ENCODE peak calls at places on chromosomes 16 and 17, in eight cellular contexts. H is CD4-positive, alpha-beta T cell; F is effector CD8-positive, alpha-beta T cell; M is HS-5; U is AG10803; C is GM12865; B is Daoy; X is GM19239. K is an unnamed sample.

GRCh38 chr16:11233727-11234376 is 22.2 kb downstream of the SOCS1 start:
- DNase-seq in H (peak; percentile 37), U (no peak), B (peak; percentile 27), C (no peak), X (no peak), M (no peak), F (peak; percentile 22), K (peak; percentile 69)

GRCh38 chr16:10657925-10658324 is 36.8 kb downstream of the TEKT5 start:
- DNase-seq in F (no peak), C (no peak), M (no peak), H (no peak), X (no peak), U (no peak), B (no peak), K (no peak)

GRCh38 chr17:7836596-7837374 is 2.8 kb downstream of the KDM6B start:
- DNase-seq in B (peak; percentile 89), M (peak; percentile 86), H (peak; percentile 45), C (peak; percentile 93), F (peak; percentile 56), X (no peak), U (peak; percentile 88), K (peak; percentile 88)

GRCh38 chr16:3458852-3459361 is 15.4 kb downstream of the NAA60 start:
- DNase-seq in M (no peak), B (no peak), U (peak; percentile 28), C (peak; percentile 24), F (no peak), H (no peak), X (peak; percentile 77), K (peak; percentile 14)

GRCh38 chr17:67602974-67603373 is 114.8 kb upstream of the NOL11 start:
- DNase-seq in X (peak; percentile 56), C (peak; percentile 89), B (peak; percentile 24), U (peak; percentile 49), F (peak; percentile 13), H (peak; percentile 10), M (no peak), K (peak; percentile 43)

GRCh38 chr16:22813223-22813945 is 578 bp upstream of the HS3ST2 start:
- DNase-seq in C (peak; percentile 12), H (no peak), F (no peak), U (peak; percentile 23), X (peak; percentile 48), B (peak; percentile 71), M (no peak), K (no peak)

GRCh38 chr17:45127583-45128300 is 4.6 kb downstream of the PLCD3 start:
- DNase-seq in M (no peak), C (no peak), B (no peak), F (no peak), X (no peak), H (no peak), U (peak; percentile 60), K (no peak)

GRCh38 chr17:1043601-1044251 is 46.8 kb downstream of the TIMM22 start:
- DNase-seq in F (no peak), B (no peak), X (no peak), H (no peak), M (no peak), U (no peak), C (no peak), K (no peak)

GRCh38 chr17:53796642-53797041 is 26.1 kb upstream of the KIF2B start:
- DNase-seq in U (no peak), B (no peak), C (no peak), F (no peak), X (no peak), H (no peak), M (no peak), K (no peak)

GRCh38 chr16:89044394-89045180 is 49.1 kb upstream of the ACSF3 start:
- DNase-seq in F (no peak), C (no peak), X (no peak), H (no peak), B (no peak), M (no peak), U (no peak), K (no peak)

GRCh38 chr16:22782299-22782698 is 31.7 kb upstream of the HS3ST2 start:
- DNase-seq in B (no peak), X (no peak), C (no peak), M (no peak), H (no peak), U (no peak), F (no peak), K (no peak)

GRCh38 chr17:75506134-75506533 is 9.2 kb downstream of the CASKIN2 start:
- DNase-seq in X (no peak), B (no peak), M (no peak), U (no peak), C (no peak), H (no peak), F (no peak), K (no peak)

GRCh38 chr17:78891406-78892061 is 11.5 kb downstream of the CEP295NL start:
- DNase-seq in M (no peak), U (no peak), C (no peak), F (no peak), H (no peak), B (no peak), X (no peak), K (no peak)

GRCh38 chr16:17474037-17474436 is 3.3 kb upstream of the XYLT1 start:
- DNase-seq in U (no peak), M (no peak), H (no peak), C (no peak), F (no peak), X (no peak), B (no peak), K (no peak)

GRCh38 chr17:40448213-40448638 is 5.0 kb downstream of the IGFBP4 start:
- DNase-seq in U (no peak), C (no peak), M (no peak), B (no peak), X (no peak), F (no peak), H (no peak), K (no peak)

GRCh38 chr16:50627419-50627818 is 53.7 kb downstream of the SNX20 start:
- DNase-seq in X (peak; percentile 29), M (no peak), U (peak; percentile 54), H (peak; percentile 48), C (peak; percentile 45), B (peak; percentile 19), F (no peak), K (no peak)

GRCh38 chr16:85998178-85998867 is 99.4 kb downstream of the IRF8 start:
- DNase-seq in U (no peak), C (no peak), H (no peak), X (no peak), M (no peak), B (no peak), F (no peak), K (no peak)

GRCh38 chr16:85767569-85767968 is 16.7 kb upstream of the C16orf74 start:
- DNase-seq in X (no peak), B (peak; percentile 90), U (peak; percentile 91), F (no peak), H (no peak), C (no peak), M (peak; percentile 48), K (peak; percentile 86)

GRCh38 chr16:19168173-19169080 is at the start of gene SYT17:
- DNase-seq in H (no peak), M (no peak), B (peak; percentile 25), F (no peak), U (no peak), C (no peak), X (no peak), K (no peak)

GRCh38 chr17:76427457-76428231 is 25.3 kb downstream of the UBE2O start:
- DNase-seq in M (no peak), H (no peak), C (no peak), B (no peak), U (peak; percentile 72), F (no peak), X (no peak), K (peak; percentile 25)

GRCh38 chr17:75064867-75065561 is 18.0 kb downstream of the KCTD2 start:
- DNase-seq in M (no peak), U (no peak), B (no peak), F (no peak), H (no peak), X (no peak), C (no peak), K (no peak)

GRCh38 chr16:69831212-69832123 is 69.3 kb downstream of the WWP2 start:
- DNase-seq in U (peak; percentile 59), F (no peak), B (no peak), M (no peak), C (no peak), H (no peak), X (peak; percentile 20), K (no peak)

GRCh38 chr17:14753383-14753782 is 452.5 kb downstream of the HS3ST3B1 start:
- DNase-seq in B (no peak), M (no peak), C (no peak), X (no peak), F (no peak), U (no peak), H (no peak), K (no peak)

GRCh38 chr16:90008708-90009145 is 10.5 kb downstream of the DBNDD1 start:
- DNase-seq in M (no peak), B (peak; percentile 55), F (peak; percentile 32), U (no peak), H (peak; percentile 51), C (peak; percentile 80), X (peak; percentile 63), K (no peak)

GRCh38 chr16:79449067-79449466 is 151.5 kb downstream of the MAF start:
- DNase-seq in U (no peak), C (no peak), B (no peak), M (no peak), H (no peak), F (no peak), X (no peak), K (no peak)

GRCh38 chr17:75832164-75832651 is 12.0 kb downstream of the UNC13D start:
- DNase-seq in X (no peak), H (no peak), C (no peak), F (no peak), B (peak; percentile 85), M (peak; percentile 71), U (peak; percentile 72), K (peak; percentile 86)

GRCh38 chr17:76478097-76478496 is 10.7 kb downstream of the AANAT start:
- DNase-seq in M (no peak), F (no peak), B (no peak), H (no peak), U (no peak), X (no peak), C (no peak), K (no peak)

GRCh38 chr17:14303343-14304221 is 2.7 kb downstream of the HS3ST3B1 start:
- DNase-seq in B (no peak), U (no peak), F (peak; percentile 31), M (no peak), X (no peak), C (no peak), H (no peak), K (no peak)

GRCh38 chr16:55622930-55623561 is 32.7 kb upstream of the SLC6A2 start:
- DNase-seq in H (no peak), F (no peak), C (no peak), B (peak; percentile 47), M (no peak), U (no peak), X (no peak), K (no peak)

GRCh38 chr17:35170968-35171771 is 23.0 kb downstream of the SLC35G3 start:
- DNase-seq in H (no peak), F (peak; percentile 3), C (peak; percentile 11), M (peak; percentile 10), U (peak; percentile 14), B (peak; percentile 17), X (no peak), K (peak; percentile 8)

GRCh38 chr17:66445229-66445628 is 142.8 kb downstream of the PRKCA start:
- DNase-seq in B (no peak), C (no peak), F (no peak), M (no peak), X (no peak), H (no peak), U (peak; percentile 84), K (no peak)

GRCh38 chr17:49035470-49036269 is 38.5 kb downstream of the IGF2BP1 start:
- DNase-seq in C (peak; percentile 64), U (peak; percentile 41), F (no peak), X (no peak), B (peak; percentile 29), H (peak; percentile 18), M (no peak), K (peak; percentile 44)

K was measured in HCEC 1CT.